ENCODE peak calls at places on chromosomes 1 and 21, in four cellular contexts. V, I, Z and K are unnamed samples.

GRCh38 chr1:239997515-239998311 is 94.0 kb upstream of the FMN2 start:
- DNase-seq in I (no peak), Z (no peak), V (no peak), K (no peak)

GRCh38 chr21:44513389-44514217 is 26.4 kb downstream of the KRTAP10-1 start:
- DNase-seq in Z (no peak), V (no peak), I (no peak), K (no peak)

GRCh38 chr1:58861510-58861909 is 77.7 kb upstream of the JUN start:
- DNase-seq in I (no peak), V (no peak), Z (no peak), K (no peak)

GRCh38 chr1:237864338-237865244 is 26.1 kb downstream of the ZP4 start:
- DNase-seq in V (peak; percentile 48), I (peak; percentile 68), Z (peak; percentile 75), K (peak; percentile 87)

GRCh38 chr1:3465091-3465934 is 10.8 kb downstream of the ARHGEF16 start:
- DNase-seq in V (no peak), I (no peak), Z (no peak), K (no peak)

GRCh38 chr1:1593834-1594601 is 5.9 kb downstream of the FNDC10 start:
- DNase-seq in Z (no peak), I (no peak), V (no peak), K (no peak)

GRCh38 chr1:160078392-160079195 is 2.7 kb upstream of the KCNJ9 start:
- DNase-seq in V (peak; percentile 63), I (no peak), Z (peak; percentile 71), K (no peak)

GRCh38 chr1:209791920-209792319 is 7.6 kb upstream of the C1orf74 start:
- DNase-seq in V (no peak), Z (peak; percentile 80), I (no peak), K (no peak)

GRCh38 chr1:31659889-31660288 is 15.2 kb upstream of the PEF1 start:
- DNase-seq in I (no peak), V (no peak), Z (no peak), K (no peak)

GRCh38 chr1:28139033-28139712 is 37.3 kb downstream of the PTAFR start:
- DNase-seq in V (peak; percentile 84), I (no peak), Z (no peak), K (no peak)

GRCh38 chr1:112546076-112546475 is 37.3 kb downstream of the WNT2B start:
- DNase-seq in V (no peak), Z (no peak), I (no peak), K (no peak)

GRCh38 chr1:109890115-109890953 is 20.3 kb upstream of the CSF1 start:
- DNase-seq in V (no peak), Z (no peak), I (peak; percentile 50), K (no peak)

GRCh38 chr1:2258996-2259395 is 30.9 kb downstream of the SKI start:
- DNase-seq in V (no peak), Z (peak; percentile 88), I (no peak), K (no peak)

GRCh38 chr1:111654839-111655238 is 35.2 kb downstream of the RAP1A start:
- DNase-seq in V (no peak), Z (no peak), I (no peak), K (no peak)

GRCh38 chr21:45353200-45353599 is 51.8 kb upstream of the COL18A1 start:
- DNase-seq in V (no peak), I (no peak), Z (no peak), K (no peak)

GRCh38 chr21:37366488-37367300 is at the start of gene DYRK1A:
- DNase-seq in V (peak; percentile 99), I (peak; percentile 99), Z (peak; percentile 98), K (peak; percentile 100)

GRCh38 chr1:14608308-14608707 is 9.8 kb downstream of the KAZN start:
- DNase-seq in V (no peak), I (no peak), Z (no peak), K (no peak)
- TF ChIP-seq CTCF in V (no peak), I (no peak), Z (peak; percentile 10), K (no peak)

GRCh38 chr1:203031467-203031866 is 5.2 kb downstream of the PPFIA4 start:
- DNase-seq in Z (no peak), V (no peak), I (no peak), K (no peak)
- TF ChIP-seq CTCF in Z (no peak), V (peak; percentile 21), I (no peak), K (no peak)

GRCh38 chr1:176691251-176692228 is 228.6 kb downstream of the PAPPA2 start:
- DNase-seq in I (no peak), V (peak; percentile 55), Z (peak; percentile 47), K (no peak)
- TF ChIP-seq CTCF in I (peak; percentile 40), V (peak; percentile 64), Z (no peak), K (peak; percentile 66)

GRCh38 chr1:225651376-225651871 is 1.5 kb downstream of the ENAH start:
- DNase-seq in Z (no peak), V (no peak), I (no peak), K (no peak)
- TF ChIP-seq CTCF in Z (no peak), V (no peak), I (no peak), K (no peak)

GRCh38 chr1:150579110-150579954 is at the start of gene MCL1:
- DNase-seq in I (peak; percentile 95), Z (peak; percentile 97), V (peak; percentile 96), K (peak; percentile 97)
- TF ChIP-seq CTCF in I (no peak), Z (no peak), V (no peak), K (peak; percentile 8)